ENCODE peak calls at places on chromosomes 3 and 15, in eight cellular contexts. N is A549, M is ovary, F is heart left ventricle, E is breast epithelium, A is uterus, S is body of pancreas, K is Peyer's patch. Y is an unnamed sample.

GRCh38 chr3:133488785-133489367 is 84.6 kb upstream of the CDV3 start:
- DNase-seq in N (no peak), M (no peak), F (no peak), E (no peak), A (no peak), S (no peak), K (no peak), Y (no peak)

GRCh38 chr15:84929795-84930371 is 45.4 kb downstream of the SLC28A1 start:
- DNase-seq in N (peak), M (no peak), F (no peak), E (peak), A (no peak), S (peak), K (peak), Y (no peak)

GRCh38 chr15:59329570-59330350 is 42.9 kb downstream of the MYO1E start:
- DNase-seq in N (peak), M (no peak), F (no peak), E (no peak), A (no peak), S (peak), K (no peak), Y (no peak)

GRCh38 chr3:55852326-55852725 is 365.2 kb upstream of the WNT5A start:
- DNase-seq in N (no peak), M (no peak), F (no peak), E (no peak), A (no peak), S (no peak), K (no peak), Y (no peak)

GRCh38 chr15:61653110-61653509 is 407.1 kb downstream of the VPS13C start:
- DNase-seq in N (no peak), M (no peak), F (peak), E (no peak), A (peak), S (no peak), K (no peak), Y (no peak)

GRCh38 chr15:55695432-55695831 is 47.5 kb downstream of the PRTG start:
- DNase-seq in N (no peak), M (no peak), F (no peak), E (no peak), A (no peak), S (no peak), K (no peak), Y (no peak)

GRCh38 chr3:98657429-98657828 is 64.0 kb upstream of the CPOX start:
- DNase-seq in N (peak), M (no peak), F (no peak), E (no peak), A (no peak), S (peak), K (peak), Y (peak)

GRCh38 chr3:134576426-134576825 is 74.4 kb downstream of the KY start:
- DNase-seq in N (no peak), M (no peak), F (no peak), E (no peak), A (no peak), S (no peak), K (no peak), Y (no peak)

GRCh38 chr3:190017575-190018288 is 103.0 kb downstream of the P3H2 start:
- DNase-seq in N (peak), M (peak), F (no peak), E (no peak), A (no peak), S (peak), K (no peak), Y (no peak)

GRCh38 chr3:58272891-58273290 is 33.2 kb upstream of the RPP14 start:
- DNase-seq in N (no peak), M (no peak), F (no peak), E (no peak), A (no peak), S (no peak), K (no peak), Y (no peak)

GRCh38 chr3:142844339-142844977 is 44.4 kb downstream of the PCOLCE2 start:
- DNase-seq in N (peak), M (no peak), F (no peak), E (no peak), A (no peak), S (no peak), K (no peak), Y (no peak)

GRCh38 chr3:173745952-173746682 is 348.6 kb downstream of the NLGN1 start:
- DNase-seq in N (no peak), M (no peak), F (no peak), E (no peak), A (no peak), S (no peak), K (no peak), Y (no peak)

GRCh38 chr3:173744479-173744878 is 346.9 kb downstream of the NLGN1 start:
- DNase-seq in N (no peak), M (no peak), F (no peak), E (no peak), A (no peak), S (no peak), K (no peak), Y (no peak)

GRCh38 chr3:173748140-173748539 is 350.6 kb downstream of the NLGN1 start:
- DNase-seq in N (no peak), M (no peak), F (no peak), E (no peak), A (no peak), S (no peak), K (no peak), Y (no peak)

GRCh38 chr3:173750095-173750494 is 352.6 kb downstream of the NLGN1 start:
- DNase-seq in N (no peak), M (no peak), F (no peak), E (no peak), A (no peak), S (no peak), K (no peak), Y (no peak)

DNA sequence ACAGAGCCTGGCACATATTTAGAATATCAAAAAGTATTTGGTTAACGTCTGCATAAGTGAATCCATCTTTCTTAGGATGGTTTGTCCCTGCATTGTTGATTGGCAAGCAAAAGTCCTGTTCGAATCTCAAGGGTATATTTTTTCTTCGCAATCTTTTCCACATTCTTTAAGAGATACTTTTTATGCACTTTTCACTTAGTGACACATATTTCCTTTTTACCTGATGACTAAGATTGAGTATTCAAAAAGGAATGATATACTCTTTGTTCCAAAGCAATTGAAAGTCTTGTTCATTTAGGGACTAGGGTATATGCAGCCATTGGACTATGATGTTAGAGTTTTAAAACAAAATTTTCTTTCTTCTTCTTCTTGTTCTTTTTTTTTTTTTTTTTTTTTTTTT is 349.9 kb downstream of the NLGN1 start:
- DNase-seq in N (no peak), M (no peak), F (no peak), E (no peak), A (no peak), S (no peak), K (no peak), Y (no peak)
- TF ChIP-seq POLR2A in N (no peak), M (no peak), F (no peak), E (no peak), A (no peak), S (no peak), K (no peak), Y (no peak)

DNA sequence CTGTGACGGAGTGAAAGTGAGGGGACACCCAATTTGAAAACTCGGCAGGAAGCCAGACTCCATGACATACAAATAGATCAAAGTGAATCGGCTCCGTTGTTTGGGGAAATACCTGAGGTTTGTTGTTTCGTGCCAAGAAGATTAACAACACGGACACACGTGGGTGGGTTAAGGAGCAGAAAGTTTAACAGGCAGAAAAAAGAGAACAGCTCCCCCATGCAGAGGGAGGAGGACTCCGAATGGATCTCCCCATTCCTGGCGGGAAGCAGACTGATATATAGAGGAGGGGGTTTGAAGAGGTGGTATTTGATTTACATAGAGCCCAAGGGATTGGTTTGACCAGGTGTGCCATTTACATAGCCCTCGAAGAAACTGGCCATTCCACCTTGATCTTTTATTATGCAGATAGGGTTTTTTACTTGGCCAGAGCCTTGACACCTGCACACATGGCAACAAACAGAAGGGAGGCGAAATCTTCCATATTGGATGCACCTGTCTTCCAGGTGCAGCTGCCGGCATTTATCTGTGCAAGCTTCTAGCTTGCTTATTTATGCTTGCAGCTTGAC is 4.8 kb upstream of the SACM1L start:
- DNase-seq in N (no peak), M (no peak), F (no peak), E (no peak), A (no peak), S (no peak), K (no peak), Y (no peak)
- TF ChIP-seq POLR2A in N (no peak), M (no peak), F (no peak), E (no peak), A (no peak), S (no peak), K (no peak), Y (no peak)

DNA sequence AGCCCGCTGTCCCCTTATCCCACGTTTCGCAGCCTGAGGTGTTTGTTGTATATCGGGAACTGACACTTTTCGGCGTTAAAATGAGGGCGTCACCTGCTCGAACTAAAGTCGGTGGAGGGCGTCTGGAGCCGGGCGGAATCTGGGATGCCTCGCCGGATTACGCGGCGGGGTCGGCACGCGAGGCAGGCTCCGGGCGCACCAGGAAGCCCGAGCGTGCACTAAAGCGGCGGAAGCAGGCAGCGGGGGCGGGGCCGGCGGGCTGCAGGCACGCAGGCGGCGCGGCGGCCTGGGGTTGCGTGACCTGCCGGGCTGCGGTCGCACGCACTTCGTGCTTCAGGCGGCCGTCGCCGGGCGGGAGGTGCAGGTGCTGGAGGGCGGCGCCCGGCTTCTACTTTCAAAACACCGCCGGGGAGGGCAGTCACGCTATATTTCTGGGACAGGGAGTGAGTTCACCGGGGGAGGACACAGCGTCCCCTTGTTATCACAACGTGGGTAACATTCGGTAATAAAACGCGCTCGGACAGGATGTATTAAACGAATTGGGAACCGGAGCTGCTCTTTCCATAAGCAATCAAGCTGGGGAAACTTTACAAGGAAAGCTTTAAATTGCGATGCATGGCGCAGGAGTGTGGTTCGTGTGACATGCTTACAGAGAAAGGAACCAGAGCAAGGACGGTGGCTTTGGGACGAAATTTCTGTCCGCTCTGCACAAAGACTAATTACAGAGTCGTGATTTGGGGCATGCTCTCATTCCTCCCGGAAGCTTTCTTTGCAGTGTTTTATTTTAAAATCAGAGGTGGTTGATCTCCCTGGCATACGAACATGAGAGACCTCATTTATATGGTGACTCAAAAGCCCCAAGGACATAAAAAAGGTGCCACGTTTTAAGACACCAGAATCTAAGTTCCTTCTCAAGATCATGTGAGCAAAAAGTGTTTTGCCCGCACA is 9.1 kb upstream of the LEKR1 start:
- DNase-seq in N (peak), M (peak), F (peak), E (peak), A (peak), S (peak), K (peak), Y (peak)
- TF ChIP-seq POLR2A in N (peak), M (no peak), F (peak), E (no peak), A (no peak), S (peak), K (peak), Y (peak)

DNA sequence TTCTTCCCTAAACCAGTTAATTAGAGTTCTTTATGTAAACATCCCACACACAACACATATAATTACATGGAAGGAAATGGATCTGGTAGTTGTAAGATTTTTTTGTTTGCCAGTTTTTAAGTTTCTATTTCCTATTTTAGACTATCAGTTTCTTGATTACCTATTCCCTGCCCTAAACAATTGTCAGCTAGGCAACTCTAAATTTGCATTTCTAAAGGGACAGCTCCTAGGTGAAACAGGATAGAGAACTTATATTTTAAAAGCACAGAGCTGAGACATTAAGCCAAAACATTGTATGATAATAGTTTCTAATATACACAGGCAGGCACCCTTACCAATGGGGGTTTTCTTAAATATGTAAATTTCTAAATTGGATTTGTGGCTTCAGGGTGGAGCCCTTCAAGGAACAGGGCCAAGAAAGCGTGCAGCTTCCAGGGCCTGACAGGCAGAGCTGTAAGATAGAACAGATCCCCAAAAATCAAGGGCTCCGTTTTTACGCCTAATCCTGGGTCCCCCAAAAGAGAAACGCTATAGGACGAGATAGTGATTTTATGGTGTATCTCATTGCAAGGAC is 8.9 kb downstream of the LEKR1 start:
- DNase-seq in N (no peak), M (no peak), F (no peak), E (no peak), A (no peak), S (no peak), K (no peak), Y (no peak)
- TF ChIP-seq POLR2A in N (no peak), M (no peak), F (no peak), E (no peak), A (no peak), S (no peak), K (no peak), Y (no peak)

DNA sequence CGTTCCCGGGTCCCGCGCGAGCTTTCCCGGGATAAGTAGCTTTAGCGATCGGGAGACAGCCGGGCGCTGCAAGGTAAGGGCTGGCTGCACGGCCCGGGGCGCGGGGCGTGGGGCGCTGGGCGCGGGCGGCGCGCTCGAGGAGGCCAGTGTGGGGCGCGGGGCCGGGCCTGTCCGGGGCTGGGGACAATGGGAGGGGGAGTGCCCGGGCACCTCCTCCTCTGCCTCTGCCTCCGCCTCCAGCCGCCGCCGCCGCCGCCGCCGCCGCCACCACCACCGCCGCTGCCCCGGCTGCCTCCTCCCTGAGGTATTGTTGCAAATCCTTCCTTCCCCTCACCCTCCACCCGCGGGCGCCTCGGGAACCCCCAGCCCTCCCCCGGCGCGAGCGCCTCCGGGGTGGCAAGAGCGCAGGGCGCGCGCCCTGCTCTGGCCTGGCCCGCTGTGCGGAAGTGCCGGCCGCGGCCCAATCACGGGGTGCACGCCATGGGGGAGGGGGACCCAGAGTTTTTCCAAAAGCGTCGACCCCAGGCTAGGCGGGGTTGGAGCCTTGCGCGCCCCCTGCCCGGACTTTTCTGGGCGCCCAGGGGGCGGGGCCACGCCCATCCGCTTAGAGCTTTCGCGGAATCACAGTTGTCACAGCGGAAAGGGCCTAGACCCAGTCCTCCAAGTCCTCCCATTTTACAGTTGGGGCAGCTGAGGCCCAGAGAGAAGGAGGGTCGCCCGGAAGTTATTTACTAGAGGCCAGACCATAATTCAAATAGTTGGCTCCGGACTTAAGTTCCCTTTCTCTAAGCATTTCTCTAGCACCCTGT is at the start of gene LPP:
- DNase-seq in N (peak), M (peak), F (peak), E (no peak), A (peak), S (peak), K (peak), Y (peak)
- TF ChIP-seq POLR2A in N (no peak), M (no peak), F (no peak), E (no peak), A (no peak), S (peak), K (peak), Y (no peak)

GRCh38 chr15:40010681-40011080 is 28.3 kb downstream of the SRP14 start:
- DNase-seq in N (no peak), M (no peak), F (no peak), E (no peak), A (no peak), S (no peak), K (no peak), Y (no peak)

GRCh38 chr15:40006646-40007045 is 32.3 kb downstream of the SRP14 start:
- DNase-seq in N (no peak), M (no peak), F (no peak), E (no peak), A (no peak), S (no peak), K (no peak), Y (no peak)

GRCh38 chr15:40006003-40006402 is 33.0 kb downstream of the SRP14 start:
- DNase-seq in N (no peak), M (no peak), F (no peak), E (no peak), A (no peak), S (no peak), K (no peak), Y (no peak)

GRCh38 chr15:40011303-40011702 is 27.7 kb downstream of the SRP14 start:
- DNase-seq in N (no peak), M (no peak), F (no peak), E (no peak), A (no peak), S (no peak), K (no peak), Y (no peak)

DNA sequence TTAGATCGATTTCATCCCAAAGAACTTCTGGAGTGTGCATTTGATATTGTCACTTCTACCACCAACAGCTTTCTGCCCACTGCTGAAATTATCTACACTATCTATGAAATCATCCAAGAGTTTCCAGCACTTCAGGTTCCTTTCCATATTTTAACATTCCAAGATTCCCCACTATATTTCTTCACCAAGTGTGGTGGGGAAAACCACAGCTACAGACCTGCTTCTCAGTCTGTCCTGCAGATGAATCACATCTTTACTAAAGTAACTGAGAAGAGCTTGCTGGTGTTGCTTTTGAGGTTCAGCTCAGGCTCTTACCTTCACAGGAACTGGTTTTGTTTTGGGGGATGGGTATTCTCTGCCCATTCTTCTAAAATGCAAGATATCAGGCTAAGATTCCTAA is 30.9 kb downstream of the SRP14 start:
- DNase-seq in N (no peak), M (no peak), F (no peak), E (no peak), A (no peak), S (no peak), K (no peak), Y (no peak)
- TF ChIP-seq POLR2A in N (no peak), M (no peak), F (no peak), E (no peak), A (no peak), S (no peak), K (no peak), Y (no peak)

Y was measured in GM12892.